ENCODE peak calls at places on chromosomes 13 and 19, in five cellular contexts. One of them, this sample, is unnamed.

GRCh38 chr19:40519352-40520322 is 52.8 kb downstream of the SPTBN4 start:
- DNase-seq in adrenal gland: no peak
- DNase-seq in NCI-H82: peak
- DNase-seq in NCI-H1105: peak
- DNase-seq in GM23338: peak
- DNase-seq in this sample: peak

GRCh38 chr13:77745784-77746183 is 48.3 kb downstream of the SLAIN1 start:
- DNase-seq in adrenal gland: no peak
- DNase-seq in NCI-H82: no peak
- DNase-seq in NCI-H1105: no peak
- DNase-seq in GM23338: no peak
- DNase-seq in this sample: no peak

GRCh38 chr13:55528434-55528833 is 1612.3 kb upstream of the PRR20A start:
- DNase-seq in adrenal gland: no peak
- DNase-seq in NCI-H82: peak
- DNase-seq in NCI-H1105: no peak
- DNase-seq in GM23338: no peak
- DNase-seq in this sample: no peak

GRCh38 chr19:18895038-18895827 is 725 bp downstream of the CERS1 start:
- DNase-seq in adrenal gland: no peak
- DNase-seq in NCI-H82: peak
- DNase-seq in NCI-H1105: peak
- DNase-seq in GM23338: peak
- DNase-seq in this sample: peak

GRCh38 chr19:6765738-6766356 is 1.4 kb downstream of the SH2D3A start:
- DNase-seq in adrenal gland: no peak
- DNase-seq in NCI-H82: no peak
- DNase-seq in NCI-H1105: peak
- DNase-seq in GM23338: peak
- DNase-seq in this sample: peak

GRCh38 chr13:113786262-113786841 is 27.3 kb downstream of the TMEM255B start:
- DNase-seq in adrenal gland: no peak
- DNase-seq in NCI-H82: no peak
- DNase-seq in NCI-H1105: no peak
- DNase-seq in GM23338: no peak
- DNase-seq in this sample: no peak

GRCh38 chr13:61286148-61286745 is 129.4 kb downstream of the PCDH20 start:
- DNase-seq in adrenal gland: no peak
- DNase-seq in NCI-H82: peak
- DNase-seq in NCI-H1105: peak
- DNase-seq in GM23338: peak
- DNase-seq in this sample: peak

GRCh38 chr13:26022538-26023292 is 29.1 kb downstream of the SHISA2 start:
- DNase-seq in adrenal gland: peak
- DNase-seq in NCI-H82: no peak
- DNase-seq in NCI-H1105: no peak
- DNase-seq in GM23338: no peak
- DNase-seq in this sample: peak

GRCh38 chr19:54415208-54415900 is at the start of gene TTYH1:
- DNase-seq in adrenal gland: no peak
- DNase-seq in NCI-H82: peak
- DNase-seq in NCI-H1105: no peak
- DNase-seq in GM23338: peak
- DNase-seq in this sample: peak

GRCh38 chr13:100301418-100301817 is 212.5 kb downstream of the PCCA start:
- DNase-seq in adrenal gland: peak
- DNase-seq in NCI-H82: peak
- DNase-seq in NCI-H1105: peak
- DNase-seq in GM23338: no peak
- DNase-seq in this sample: no peak

GRCh38 chr13:52892925-52893324 is 44.5 kb upstream of the PCDH8 start:
- DNase-seq in adrenal gland: no peak
- DNase-seq in NCI-H82: peak
- DNase-seq in NCI-H1105: no peak
- DNase-seq in GM23338: no peak
- DNase-seq in this sample: no peak

GRCh38 chr19:33377586-33378475 is 4.3 kb downstream of the CEBPG start:
- DNase-seq in adrenal gland: no peak
- DNase-seq in NCI-H82: peak
- DNase-seq in NCI-H1105: no peak
- DNase-seq in GM23338: no peak
- DNase-seq in this sample: no peak

GRCh38 chr13:32033744-32034143 is 2.2 kb downstream of the FRY start:
- DNase-seq in adrenal gland: no peak
- DNase-seq in NCI-H82: no peak
- DNase-seq in NCI-H1105: peak
- DNase-seq in GM23338: no peak
- DNase-seq in this sample: no peak

GRCh38 chr13:36915106-36915505 is 4.9 kb downstream of the SMAD9 start:
- DNase-seq in adrenal gland: no peak
- DNase-seq in NCI-H82: peak
- DNase-seq in NCI-H1105: no peak
- DNase-seq in GM23338: no peak
- DNase-seq in this sample: no peak

GRCh38 chr13:45361596-45362206 is 20.7 kb upstream of the TPT1 start:
- DNase-seq in adrenal gland: no peak
- DNase-seq in NCI-H82: no peak
- DNase-seq in NCI-H1105: no peak
- DNase-seq in GM23338: no peak
- DNase-seq in this sample: peak

GRCh38 chr13:32790731-32791130 is 204.5 kb downstream of the PDS5B start:
- DNase-seq in adrenal gland: no peak
- DNase-seq in NCI-H82: peak
- DNase-seq in NCI-H1105: no peak
- DNase-seq in GM23338: peak
- DNase-seq in this sample: peak

GRCh38 chr19:16476401-16476800 is 4.6 kb upstream of the EPS15L1 start:
- DNase-seq in adrenal gland: no peak
- DNase-seq in NCI-H82: no peak
- DNase-seq in NCI-H1105: no peak
- DNase-seq in GM23338: no peak
- DNase-seq in this sample: peak

GRCh38 chr13:49298903-49299605 is 51.3 kb downstream of the CDADC1 start:
- DNase-seq in adrenal gland: no peak
- DNase-seq in NCI-H82: no peak
- DNase-seq in NCI-H1105: no peak
- DNase-seq in GM23338: no peak
- DNase-seq in this sample: no peak

GRCh38 chr19:34351382-34351802 is 13.6 kb upstream of the GPI start:
- DNase-seq in adrenal gland: no peak
- DNase-seq in NCI-H82: no peak
- DNase-seq in NCI-H1105: no peak
- DNase-seq in GM23338: no peak
- DNase-seq in this sample: no peak

GRCh38 chr19:1308718-1309117 is 23.0 kb downstream of the EFNA2 start:
- DNase-seq in adrenal gland: no peak
- DNase-seq in NCI-H82: no peak
- DNase-seq in NCI-H1105: no peak
- DNase-seq in GM23338: no peak
- DNase-seq in this sample: no peak

GRCh38 chr19:49851456-49852259 is 699 bp downstream of the PTOV1 start:
- DNase-seq in adrenal gland: peak
- DNase-seq in NCI-H82: peak
- DNase-seq in NCI-H1105: no peak
- DNase-seq in GM23338: peak
- DNase-seq in this sample: peak

GRCh38 chr13:61727714-61728275 is 312.1 kb upstream of the PCDH20 start:
- DNase-seq in adrenal gland: no peak
- DNase-seq in NCI-H82: no peak
- DNase-seq in NCI-H1105: no peak
- DNase-seq in GM23338: no peak
- DNase-seq in this sample: no peak

GRCh38 chr13:33204130-33204927 is 81.2 kb downstream of the STARD13 start:
- DNase-seq in adrenal gland: peak
- DNase-seq in NCI-H82: peak
- DNase-seq in NCI-H1105: no peak
- DNase-seq in GM23338: no peak
- DNase-seq in this sample: no peak

GRCh38 chr13:48414501-48414900 is 1.6 kb upstream of the LPAR6 start:
- DNase-seq in adrenal gland: no peak
- DNase-seq in NCI-H82: no peak
- DNase-seq in NCI-H1105: no peak
- DNase-seq in GM23338: no peak
- DNase-seq in this sample: no peak

GRCh38 chr19:29098863-29099481 is 114.0 kb downstream of the UQCRFS1 start:
- DNase-seq in adrenal gland: peak
- DNase-seq in NCI-H82: no peak
- DNase-seq in NCI-H1105: no peak
- DNase-seq in GM23338: no peak
- DNase-seq in this sample: no peak

GRCh38 chr19:48635263-48635965 is 1.8 kb downstream of the DBP start:
- DNase-seq in adrenal gland: peak
- DNase-seq in NCI-H82: peak
- DNase-seq in NCI-H1105: peak
- DNase-seq in GM23338: peak
- DNase-seq in this sample: no peak

GRCh38 chr13:37473035-37473434 is 125.5 kb downstream of the POSTN start:
- DNase-seq in adrenal gland: no peak
- DNase-seq in NCI-H82: peak
- DNase-seq in NCI-H1105: no peak
- DNase-seq in GM23338: peak
- DNase-seq in this sample: peak

GRCh38 chr19:53907193-53907581 is 1.9 kb upstream of the CACNG7 start:
- DNase-seq in adrenal gland: no peak
- DNase-seq in NCI-H82: no peak
- DNase-seq in NCI-H1105: no peak
- DNase-seq in GM23338: peak
- DNase-seq in this sample: peak

GRCh38 chr19:2527716-2528115 is 51.8 kb downstream of the GADD45B start:
- DNase-seq in adrenal gland: no peak
- DNase-seq in NCI-H82: no peak
- DNase-seq in NCI-H1105: no peak
- DNase-seq in GM23338: no peak
- DNase-seq in this sample: no peak

GRCh38 chr19:5205388-5205787 is 135.2 kb downstream of the PTPRS start:
- DNase-seq in adrenal gland: no peak
- DNase-seq in NCI-H82: no peak
- DNase-seq in NCI-H1105: no peak
- DNase-seq in GM23338: no peak
- DNase-seq in this sample: no peak

GRCh38 chr19:40612831-40613668 is 11.9 kb downstream of the LTBP4 start:
- DNase-seq in adrenal gland: peak
- DNase-seq in NCI-H82: peak
- DNase-seq in NCI-H1105: peak
- DNase-seq in GM23338: peak
- DNase-seq in this sample: peak

GRCh38 chr13:112576191-112576590 is 11.8 kb downstream of the TUBGCP3 start:
- DNase-seq in adrenal gland: no peak
- DNase-seq in NCI-H82: no peak
- DNase-seq in NCI-H1105: peak
- DNase-seq in GM23338: no peak
- DNase-seq in this sample: no peak

GRCh38 chr19:39030854-39031367 is 1.4 kb downstream of the FBXO27 start:
- DNase-seq in adrenal gland: no peak
- DNase-seq in NCI-H82: no peak
- DNase-seq in NCI-H1105: no peak
- DNase-seq in GM23338: no peak
- DNase-seq in this sample: no peak

GRCh38 chr13:51804295-51805172 is 571 bp upstream of the DHRS12 start:
- DNase-seq in adrenal gland: peak
- DNase-seq in NCI-H82: peak
- DNase-seq in NCI-H1105: no peak
- DNase-seq in GM23338: no peak
- DNase-seq in this sample: no peak

GRCh38 chr13:109288151-109288709 is 498.2 kb downstream of the IRS2 start:
- DNase-seq in adrenal gland: no peak
- DNase-seq in NCI-H82: no peak
- DNase-seq in NCI-H1105: no peak
- DNase-seq in GM23338: no peak
- DNase-seq in this sample: no peak

GRCh38 chr19:2578391-2578826 is 102.5 kb downstream of the GADD45B start:
- DNase-seq in adrenal gland: no peak
- DNase-seq in NCI-H82: no peak
- DNase-seq in NCI-H1105: no peak
- DNase-seq in GM23338: peak
- DNase-seq in this sample: peak

GRCh38 chr19:18428837-18429674 is 8.9 kb downstream of the ISYNA1 start:
- DNase-seq in adrenal gland: peak
- DNase-seq in NCI-H82: peak
- DNase-seq in NCI-H1105: peak
- DNase-seq in GM23338: peak
- DNase-seq in this sample: peak

GRCh38 chr13:75871059-75871458 is 234.9 kb downstream of the LMO7 start:
- DNase-seq in adrenal gland: no peak
- DNase-seq in NCI-H82: no peak
- DNase-seq in NCI-H1105: no peak
- DNase-seq in GM23338: no peak
- DNase-seq in this sample: no peak